ENCODE peak calls at places on chromosome 11, in four cellular contexts. L, U, D and W are unnamed samples.

GRCh38 chr11:81916459-81916858 is 817.2 kb downstream of the FAM181B start:
- DNase-seq in U (no peak), L (no peak), D (no peak), W (no peak)

GRCh38 chr11:74232316-74232950 is 61.3 kb downstream of the PPME1 start:
- DNase-seq in U (no peak), D (no peak), L (no peak), W (no peak)

GRCh38 chr11:403761-404431 is 9.9 kb downstream of the PKP3 start:
- DNase-seq in D (no peak), U (no peak), L (no peak), W (no peak)

GRCh38 chr11:84430661-84431060 is 1144.5 kb upstream of the CCDC90B start:
- DNase-seq in D (no peak), L (no peak), U (no peak), W (peak; percentile 73)

GRCh38 chr11:61056981-61057380 is 45.3 kb upstream of the CD5 start:
- DNase-seq in U (no peak), L (no peak), D (no peak), W (no peak)

GRCh38 chr11:129881570-129882170 is 13.7 kb downstream of the NFRKB start:
- DNase-seq in U (peak; percentile 44), D (no peak), L (peak; percentile 51), W (peak; percentile 42)

GRCh38 chr11:97557399-97557798 is 1167.6 kb downstream of the JRKL start:
- DNase-seq in L (peak; percentile 1), U (no peak), D (no peak), W (peak; percentile 7)

GRCh38 chr11:114846040-114846791 is 167.9 kb downstream of the NXPE2 start:
- DNase-seq in L (peak; percentile 72), D (no peak), U (no peak), W (peak; percentile 78)

GRCh38 chr11:122007611-122008071 is 108.4 kb downstream of the BLID start:
- DNase-seq in L (no peak), D (no peak), U (no peak), W (no peak)

GRCh38 chr11:69216609-69217008 is 60.9 kb downstream of the SMIM38 start:
- DNase-seq in L (no peak), D (no peak), U (no peak), W (no peak)

GRCh38 chr11:126256216-126256615 is 12.5 kb downstream of the SRPRA start:
- DNase-seq in U (no peak), L (no peak), D (no peak), W (no peak)

GRCh38 chr11:104075091-104075490 is 38.7 kb downstream of the DDI1 start:
- DNase-seq in D (no peak), L (no peak), U (no peak), W (no peak)

GRCh38 chr11:69010964-69011623 is 2.0 kb downstream of the MRGPRF start:
- DNase-seq in D (no peak), L (peak; percentile 82), U (peak; percentile 29), W (no peak)

GRCh38 chr11:93196816-93197382 is 892 bp downstream of the SLC36A4 start:
- DNase-seq in D (no peak), L (no peak), U (no peak), W (no peak)

GRCh38 chr11:14029971-14030531 is 67.5 kb downstream of the SPON1 start:
- DNase-seq in L (no peak), D (no peak), U (no peak), W (peak; percentile 19)

GRCh38 chr11:70462818-70463477 is 64.6 kb downstream of the CTTN start:
- DNase-seq in U (no peak), D (no peak), L (peak; percentile 36), W (no peak)

GRCh38 chr11:62542750-62543567 is 3.6 kb downstream of the AHNAK start:
- DNase-seq in D (peak; percentile 25), U (peak; percentile 81), L (peak; percentile 89), W (peak; percentile 75)

GRCh38 chr11:131815631-131816030 is 445.2 kb downstream of the NTM start:
- DNase-seq in D (no peak), L (peak; percentile 70), U (no peak), W (peak; percentile 94)

GRCh38 chr11:110565344-110565684 is 135.6 kb downstream of the FDX1 start:
- DNase-seq in L (peak; percentile 58), U (no peak), D (no peak), W (peak; percentile 11)